ENCODE peak calls at places on chromosomes 3 and 15, in nine cellular contexts. Z is body of pancreas, V is A549, W is breast epithelium, R is IMR-90, K is lower lobe of right lung, A is Peyer's patch, P is neural progenitor cell, L is psoas muscle. S is an unnamed sample. For H3K4me1, the result is how much of the 10 kb centered on the place peaks cover.

GRCh38 chr15:33310481-33311311 is at the start of gene RYR3:
- DNase-seq in Z (no peak), V (no peak), W (no peak), R (no peak), K (no peak), A (no peak), P (peak), L (peak), S (no peak)

GRCh38 chr15:85581495-85581894 is 201.1 kb downstream of the AKAP13 start:
- DNase-seq in Z (peak), V (no peak), W (peak), R (no peak), K (peak), A (peak), P (no peak), L (peak), S (no peak)

GRCh38 chr15:70032509-70032908 is 65.2 kb downstream of the TLE3 start:
- DNase-seq in Z (no peak), V (no peak), W (no peak), R (no peak), K (no peak), A (no peak), P (no peak), L (no peak), S (no peak)

GRCh38 chr15:98952381-98952803 is 55.2 kb downstream of the PGPEP1L start:
- DNase-seq in Z (peak), V (no peak), W (no peak), R (peak), K (no peak), A (no peak), P (no peak), L (no peak), S (no peak)

GRCh38 chr3:46713048-46713897 is 4.4 kb downstream of the PRSS50 start:
- DNase-seq in Z (no peak), V (no peak), W (no peak), R (no peak), K (no peak), A (no peak), P (no peak), L (no peak), S (no peak)

GRCh38 chr3:154170300-154170699 is 49.1 kb downstream of the ARHGEF26 start:
- DNase-seq in Z (no peak), V (no peak), W (no peak), R (no peak), K (no peak), A (no peak), P (no peak), L (no peak), S (no peak)

GRCh38 chr3:20078194-20078709 is 38.0 kb downstream of the KAT2B start:
- DNase-seq in Z (no peak), V (no peak), W (no peak), R (no peak), K (no peak), A (no peak), P (no peak), L (no peak), S (no peak)

GRCh38 chr15:74619916-74620635 is 4.4 kb downstream of the CLK3 start:
- DNase-seq in Z (no peak), V (no peak), W (no peak), R (no peak), K (peak), A (no peak), P (no peak), L (no peak), S (no peak)

GRCh38 chr3:189841474-189842205 is 210.5 kb downstream of the TP63 start:
- DNase-seq in Z (no peak), V (no peak), W (no peak), R (peak), K (no peak), A (no peak), P (no peak), L (no peak), S (no peak)

GRCh38 chr3:175335229-175335628 is 476.1 kb downstream of the NAALADL2 start:
- DNase-seq in Z (no peak), V (no peak), W (no peak), R (peak), K (no peak), A (no peak), P (no peak), L (no peak), S (no peak)

GRCh38 chr3:16106050-16106449 is 68.4 kb upstream of the GALNT15 start:
- DNase-seq in Z (no peak), V (no peak), W (no peak), R (no peak), K (no peak), A (no peak), P (no peak), L (no peak), S (no peak)

GRCh38 chr3:74033366-74033765 is 408.6 kb upstream of the PDZRN3 start:
- DNase-seq in Z (no peak), V (no peak), W (no peak), R (no peak), K (no peak), A (no peak), P (no peak), L (no peak), S (no peak)

GRCh38 chr3:116166121-116166520 is 279.2 kb downstream of the LSAMP start:
- DNase-seq in Z (no peak), V (no peak), W (no peak), R (no peak), K (no peak), A (no peak), P (no peak), L (no peak), S (no peak)

GRCh38 chr15:29675791-29676301 is 146.4 kb downstream of the TJP1 start:
- DNase-seq in Z (no peak), V (no peak), W (peak), R (no peak), K (no peak), A (no peak), P (peak), L (no peak), S (no peak)

GRCh38 chr15:43879386-43880355 is 52.9 kb downstream of the WDR76 start:
- DNase-seq in Z (no peak), V (no peak), W (no peak), R (no peak), K (no peak), A (no peak), P (no peak), L (no peak), S (no peak)

GRCh38 chr3:60536420-60536819 is 714.8 kb downstream of the FHIT start:
- DNase-seq in Z (no peak), V (no peak), W (no peak), R (no peak), K (no peak), A (no peak), P (no peak), L (no peak), S (no peak)

GRCh38 chr3:164418426-164418825 is 659.9 kb downstream of the SI start:
- DNase-seq in Z (no peak), V (no peak), W (no peak), R (no peak), K (no peak), A (no peak), P (no peak), L (no peak), S (no peak)

GRCh38 chr3:133756716-133757694 is 10.8 kb downstream of the TF start:
- DNase-seq in Z (no peak), V (no peak), W (no peak), R (no peak), K (no peak), A (no peak), P (no peak), L (no peak), S (no peak)

GRCh38 chr3:122758877-122759670 is 34.6 kb downstream of the HSPBAP1 start:
- DNase-seq in Z (no peak), V (no peak), W (no peak), R (no peak), K (no peak), A (no peak), P (no peak), L (no peak), S (no peak)

GRCh38 chr3:56467108-56467507 is 1.2 kb downstream of the ERC2 start:
- DNase-seq in Z (peak), V (peak), W (peak), R (peak), K (peak), A (no peak), P (peak), L (peak), S (no peak)

GRCh38 chr3:55174723-55175122 is 246.9 kb upstream of the LRTM1 start:
- DNase-seq in Z (no peak), V (no peak), W (no peak), R (no peak), K (no peak), A (no peak), P (no peak), L (no peak), S (no peak)

GRCh38 chr3:69607466-69608035 is 131.7 kb upstream of the MITF start:
- DNase-seq in Z (no peak), V (no peak), W (no peak), R (no peak), K (no peak), A (no peak), P (no peak), L (no peak), S (no peak)

GRCh38 chr3:156024904-156025303 is 95.5 kb upstream of the KCNAB1 start:
- DNase-seq in Z (no peak), V (no peak), W (no peak), R (peak), K (no peak), A (no peak), P (peak), L (no peak), S (no peak)

GRCh38 chr15:62895905-62896316 is 146.6 kb upstream of the TPM1 start:
- DNase-seq in Z (no peak), V (peak), W (no peak), R (peak), K (no peak), A (no peak), P (no peak), L (no peak), S (no peak)

GRCh38 chr3:155791190-155791589 is 14.9 kb downstream of the C3orf33 start:
- DNase-seq in Z (no peak), V (no peak), W (no peak), R (peak), K (no peak), A (no peak), P (no peak), L (no peak), S (no peak)

GRCh38 chr3:9316881-9317341 is 45.9 kb upstream of the THUMPD3 start:
- DNase-seq in Z (peak), V (no peak), W (no peak), R (peak), K (no peak), A (no peak), P (peak), L (no peak), S (no peak)

GRCh38 chr15:73368301-73369072 is at the start of gene HCN4:
- DNase-seq in Z (peak), V (peak), W (no peak), R (no peak), K (no peak), A (no peak), P (peak), L (no peak), S (no peak)

GRCh38 chr15:91689377-91689776 is 164.1 kb upstream of the SLCO3A1 start:
- DNase-seq in Z (no peak), V (no peak), W (no peak), R (no peak), K (no peak), A (no peak), P (no peak), L (no peak), S (no peak)

GRCh38 chr3:20043398-20043797 is 3.2 kb downstream of the KAT2B start:
- DNase-seq in Z (peak), V (no peak), W (peak), R (no peak), K (peak), A (peak), P (no peak), L (peak), S (peak)

GRCh38 chr15:47806008-47806407 is 88.7 kb downstream of the SEMA6D start:
- DNase-seq in Z (no peak), V (no peak), W (no peak), R (no peak), K (no peak), A (no peak), P (no peak), L (no peak), S (no peak)

GRCh38 chr3:56836276-56837163 is 34.8 kb upstream of the ARHGEF3 start:
- DNase-seq in Z (no peak), V (no peak), W (no peak), R (no peak), K (no peak), A (no peak), P (no peak), L (no peak), S (no peak)

GRCh38 chr3:138608322-138609214 is at the start of gene FAIM:
- DNase-seq in Z (peak), V (peak), W (peak), R (peak), K (peak), A (peak), P (peak), L (peak), S (no peak)

GRCh38 chr3:11479230-11479620 is 164.5 kb downstream of the VGLL4 start:
- DNase-seq in Z (no peak), V (no peak), W (no peak), R (no peak), K (no peak), A (no peak), P (no peak), L (no peak), S (no peak)
- TF ChIP-seq CTCF in Z (no peak), V (no peak), W (no peak), R (no peak), K (no peak), A (no peak), P (no peak), L (no peak), S (no peak)

GRCh38 chr3:172219750-172220149 is 180.4 kb downstream of the FNDC3B start:
- DNase-seq in Z (no peak), V (no peak), W (no peak), R (no peak), K (no peak), A (no peak), P (no peak), L (no peak), S (no peak)
- H3K4me1 ChIP-seq in Z (half or more), V (half or more), W (under half), R (under half), K (under half), A (under half), P (under half), L (under half), S (half or more)

GRCh38 chr3:31999902-32000439 is 18.4 kb downstream of the ZNF860 start:
- DNase-seq in Z (no peak), V (no peak), W (no peak), R (no peak), K (no peak), A (no peak), P (no peak), L (no peak), S (no peak)

GRCh38 chr3:32002536-32003368 is 21.2 kb downstream of the ZNF860 start:
- DNase-seq in Z (no peak), V (no peak), W (no peak), R (no peak), K (peak), A (no peak), P (no peak), L (no peak), S (no peak)

GRCh38 chr3:32000877-32001276 is 19.3 kb downstream of the ZNF860 start:
- DNase-seq in Z (no peak), V (no peak), W (no peak), R (no peak), K (no peak), A (no peak), P (no peak), L (no peak), S (no peak)

GRCh38 chr3:32003380-32003779 is 21.8 kb downstream of the ZNF860 start:
- DNase-seq in Z (no peak), V (no peak), W (no peak), R (no peak), K (no peak), A (no peak), P (no peak), L (no peak), S (no peak)

GRCh38 chr3:32004111-32004790 is 22.7 kb downstream of the ZNF860 start:
- DNase-seq in Z (no peak), V (no peak), W (no peak), R (no peak), K (no peak), A (no peak), P (no peak), L (no peak), S (no peak)
- TF ChIP-seq CTCF in Z (no peak), V (no peak), W (no peak), R (no peak), K (no peak), A (no peak), P (no peak), L (no peak), S (no peak)

DNA sequence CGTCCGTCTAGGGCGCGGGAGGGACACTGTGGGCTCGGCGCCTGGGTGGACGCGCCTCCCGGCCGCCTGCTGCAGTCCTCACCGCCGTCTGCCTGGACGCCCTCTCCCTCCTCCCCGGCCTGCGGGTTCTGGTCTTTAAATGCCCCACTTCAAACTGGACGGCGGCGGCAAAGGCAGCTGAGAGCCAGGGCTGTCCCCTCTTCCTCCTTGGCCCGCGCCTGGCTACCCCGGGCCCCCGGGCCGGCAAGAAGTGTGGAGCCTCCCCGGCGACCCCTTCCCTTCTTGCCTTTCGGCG is 415 bp downstream of the CBLB start:
- DNase-seq in Z (peak), V (peak), W (peak), R (peak), K (peak), A (peak), P (peak), L (peak), S (peak)
- H3K4me1 ChIP-seq in Z (under half), V (under half), W (under half), R (under half), K (half or more), A (under half), P (under half), L (under half), S (under half)

GRCh38 chr3:62805578-62805977 is 69.6 kb downstream of the CADPS start:
- DNase-seq in Z (no peak), V (no peak), W (no peak), R (no peak), K (no peak), A (no peak), P (peak), L (no peak), S (no peak)

GRCh38 chr3:62798000-62798399 is 77.2 kb downstream of the CADPS start:
- DNase-seq in Z (no peak), V (no peak), W (no peak), R (no peak), K (no peak), A (no peak), P (no peak), L (no peak), S (no peak)

DNA sequence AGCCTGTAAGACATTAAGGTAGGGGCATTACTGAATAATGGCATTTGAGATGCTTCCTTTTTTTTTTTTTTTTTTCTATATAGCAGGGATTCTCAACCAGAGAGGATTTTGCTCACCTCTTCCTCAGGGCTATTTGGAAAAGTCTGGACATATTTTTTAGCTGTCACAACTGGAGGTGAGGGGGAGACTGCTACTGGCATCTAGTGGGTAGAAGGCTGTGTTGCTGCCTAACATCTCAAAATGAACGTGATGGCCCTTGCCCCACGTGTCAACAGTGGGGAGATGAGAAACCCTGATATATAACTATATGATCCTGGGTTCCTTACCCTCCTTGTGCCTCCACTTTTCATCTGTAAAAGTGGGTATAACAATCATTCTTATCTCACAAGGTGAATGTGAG is 71.9 kb downstream of the CADPS start:
- DNase-seq in Z (no peak), V (no peak), W (no peak), R (no peak), K (no peak), A (no peak), P (no peak), L (no peak), S (no peak)
- TF ChIP-seq CTCF in Z (no peak), V (no peak), W (no peak), R (no peak), K (no peak), A (no peak), P (no peak), L (no peak), S (no peak)

DNA sequence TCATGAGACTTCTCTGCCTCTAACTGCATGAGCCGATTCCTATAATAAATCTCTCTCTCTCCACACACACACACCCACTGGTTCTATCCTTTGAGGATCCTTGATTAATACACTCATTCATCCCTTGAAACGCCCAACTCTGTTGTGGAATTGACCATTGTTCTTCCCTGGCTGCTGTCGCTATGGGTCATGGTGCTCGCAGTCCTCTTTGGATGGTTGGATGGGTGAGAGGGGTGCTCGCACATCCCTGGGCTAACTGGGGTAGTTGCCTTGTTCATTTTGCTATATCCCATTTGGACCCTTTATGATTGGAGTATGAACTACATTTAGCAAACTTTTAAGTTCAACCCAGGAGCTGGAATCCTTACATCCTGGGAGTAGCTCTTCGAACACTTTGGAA is 33.9 kb upstream of the MYZAP start:
- DNase-seq in Z (no peak), V (no peak), W (no peak), R (no peak), K (no peak), A (no peak), P (no peak), L (no peak), S (no peak)
- H3K4me1 ChIP-seq in Z (under half), V (under half), W (under half), R (under half), K (under half), A (under half), P (under half), L (under half), S (under half)

GRCh38 chr15:79007066-79007465 is 62.2 kb upstream of the CTSH start:
- DNase-seq in Z (peak), V (peak), W (no peak), R (peak), K (peak), A (peak), P (peak), L (no peak), S (no peak)
- TF ChIP-seq CTCF in Z (peak), V (peak), W (no peak), R (peak), K (peak), A (peak), P (peak), L (peak), S (peak)

DNA sequence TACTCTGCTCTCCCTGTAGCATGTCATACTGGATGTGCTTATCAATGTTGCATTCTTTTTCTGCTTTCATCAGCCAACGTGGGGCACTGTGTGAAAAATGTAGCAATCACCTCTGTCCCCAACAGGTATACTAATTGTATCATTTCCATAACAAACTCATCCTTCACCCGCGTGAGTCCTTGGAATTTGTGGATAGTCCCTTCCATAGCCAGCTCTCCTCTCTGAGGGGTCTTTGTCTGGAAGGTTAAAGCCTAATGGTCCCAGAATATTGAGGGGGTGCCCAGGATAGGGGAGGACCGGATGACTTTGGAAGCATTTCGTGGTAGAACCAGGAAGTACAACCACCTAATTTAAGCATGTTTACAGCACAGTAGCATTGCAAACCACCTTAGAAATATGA is 124.6 kb downstream of the FOXB1 start:
- DNase-seq in Z (no peak), V (no peak), W (no peak), R (no peak), K (no peak), A (no peak), P (no peak), L (no peak), S (no peak)
- H3K4me1 ChIP-seq in Z (under half), V (under half), W (under half), R (under half), K (under half), A (under half), P (under half), L (under half), S (under half)

GRCh38 chr3:32819086-32819450 is 1.3 kb downstream of the TRIM71 start:
- DNase-seq in Z (no peak), V (no peak), W (no peak), R (no peak), K (no peak), A (no peak), P (no peak), L (no peak), S (no peak)

GRCh38 chr3:32818431-32819085 is 761 bp downstream of the TRIM71 start:
- DNase-seq in Z (no peak), V (no peak), W (no peak), R (no peak), K (peak), A (no peak), P (peak), L (no peak), S (no peak)

GRCh38 chr3:32820971-32821685 is 3.3 kb downstream of the TRIM71 start:
- DNase-seq in Z (no peak), V (no peak), W (no peak), R (no peak), K (no peak), A (no peak), P (peak), L (no peak), S (no peak)

GRCh38 chr3:32820430-32820829 is 2.6 kb downstream of the TRIM71 start:
- DNase-seq in Z (no peak), V (no peak), W (no peak), R (no peak), K (no peak), A (no peak), P (no peak), L (no peak), S (no peak)

GRCh38 chr3:32819581-32820348 is 2.0 kb downstream of the TRIM71 start:
- DNase-seq in Z (no peak), V (no peak), W (no peak), R (no peak), K (peak), A (no peak), P (peak), L (no peak), S (no peak)
- TF ChIP-seq CTCF in Z (no peak), V (no peak), W (no peak), R (no peak), K (no peak), A (no peak), P (no peak), L (no peak), S (no peak)

S was measured in thoracic aorta.